ENCODE peak calls at places on chromosomes 1 and 21, in six cellular contexts. I is adrenal gland, Z is body of pancreas, H is prostate gland, U is DND-41, S is sigmoid colon. V is an unnamed sample. For H3K4me1, the result is how much of the 10 kb centered on the place peaks cover.

GRCh38 chr1:158028956-158029355 is 35.5 kb downstream of the KIRREL1 start:
- DNase-seq in I (no peak), Z (no peak), H (peak), U (no peak), S (no peak), V (no peak)

GRCh38 chr1:162343472-162343871 is 33.2 kb downstream of the SPATA46 start:
- DNase-seq in I (no peak), Z (no peak), H (no peak), U (no peak), S (no peak), V (no peak)

GRCh38 chr1:157505481-157506272 is 46.6 kb downstream of the FCRL5 start:
- DNase-seq in I (peak), Z (peak), H (peak), U (peak), S (no peak), V (peak)

GRCh38 chr1:16378443-16378842 is 11.4 kb downstream of the SZRD1 start:
- DNase-seq in I (no peak), Z (no peak), H (no peak), U (no peak), S (no peak), V (no peak)

GRCh38 chr21:30430170-30430655 is at the start of gene KRTAP13-4:
- DNase-seq in I (no peak), Z (no peak), H (no peak), U (no peak), S (no peak), V (no peak)

GRCh38 chr1:206784471-206784903 is 12.2 kb upstream of the IL10 start:
- DNase-seq in I (no peak), Z (no peak), H (no peak), U (no peak), S (no peak), V (peak)

GRCh38 chr1:166948856-166949350 is 26.4 kb downstream of the ILDR2 start:
- DNase-seq in I (no peak), Z (no peak), H (no peak), U (no peak), S (no peak), V (no peak)

GRCh38 chr1:5915587-5916571 is 76.3 kb downstream of the NPHP4 start:
- DNase-seq in I (peak), Z (peak), H (no peak), U (no peak), S (no peak), V (peak)

GRCh38 chr1:84505167-84506001 is 802 bp upstream of the SPATA1 start:
- DNase-seq in I (peak), Z (peak), H (peak), U (no peak), S (peak), V (no peak)

GRCh38 chr21:32278068-32278467 is 781 bp downstream of the MIS18A start:
- DNase-seq in I (no peak), Z (no peak), H (no peak), U (peak), S (no peak), V (no peak)

GRCh38 chr1:209761021-209761635 is 5.3 kb downstream of the TRAF3IP3 start:
- DNase-seq in I (no peak), Z (no peak), H (no peak), U (no peak), S (no peak), V (no peak)

GRCh38 chr1:100132566-100133477 is at the start of the genes SASS6 and TRMT13:
- DNase-seq in I (peak), Z (peak), H (peak), U (peak), S (peak), V (peak)

GRCh38 chr1:8026153-8026975 is at the start of gene ERRFI1:
- DNase-seq in I (peak), Z (peak), H (peak), U (no peak), S (peak), V (peak)

GRCh38 chr1:19734472-19734999 is 65.2 kb downstream of the TMCO4 start:
- DNase-seq in I (no peak), Z (no peak), H (no peak), U (no peak), S (peak), V (no peak)

GRCh38 chr21:21156919-21157318 is 158.7 kb downstream of the NCAM2 start:
- DNase-seq in I (no peak), Z (no peak), H (no peak), U (no peak), S (no peak), V (no peak)

GRCh38 chr1:203089001-203089650 is 3.3 kb upstream of the MYOG start:
- DNase-seq in I (no peak), Z (no peak), H (no peak), U (no peak), S (no peak), V (no peak)

GRCh38 chr1:198121058-198121829 is 35.6 kb upstream of the NEK7 start:
- DNase-seq in I (no peak), Z (no peak), H (no peak), U (no peak), S (no peak), V (no peak)

GRCh38 chr1:198118136-198118535 is 38.7 kb upstream of the NEK7 start:
- DNase-seq in I (peak), Z (peak), H (no peak), U (no peak), S (peak), V (no peak)

GRCh38 chr1:198116469-198116868 is 40.3 kb upstream of the NEK7 start:
- DNase-seq in I (no peak), Z (no peak), H (no peak), U (no peak), S (no peak), V (no peak)

GRCh38 chr1:198113302-198113701 is 43.5 kb upstream of the NEK7 start:
- DNase-seq in I (no peak), Z (no peak), H (no peak), U (no peak), S (no peak), V (no peak)

DNA sequence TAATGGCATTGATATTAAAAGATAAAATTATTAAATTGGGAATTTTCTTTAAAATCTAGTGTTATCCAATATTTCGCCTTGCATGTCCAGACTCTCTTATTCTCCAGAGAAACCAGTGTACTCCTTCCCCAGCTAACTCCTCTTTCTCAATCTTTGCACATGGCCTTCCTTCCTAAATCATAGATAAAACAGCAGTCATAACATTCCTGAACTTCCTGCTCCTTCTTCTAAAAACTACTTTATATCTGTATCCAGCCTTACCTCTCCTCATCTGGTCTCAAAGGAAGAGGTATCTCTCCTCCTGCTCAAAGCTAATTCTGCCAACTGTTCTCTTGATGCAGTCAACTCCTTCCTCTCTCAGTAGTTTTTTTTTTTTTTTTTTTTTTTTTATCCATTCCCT is 39.5 kb upstream of the NEK7 start:
- DNase-seq in I (no peak), Z (no peak), H (no peak), U (no peak), S (no peak), V (no peak)
- H3K4me1 ChIP-seq in I (under half), Z (under half), H (under half), U (under half), S (under half), V (under half)

GRCh38 chr1:3454811-3455618 is 550 bp downstream of the ARHGEF16 start:
- DNase-seq in I (peak), Z (peak), H (no peak), U (peak), S (no peak), V (no peak)

GRCh38 chr1:3456449-3456963 is 2.0 kb downstream of the ARHGEF16 start:
- DNase-seq in I (no peak), Z (no peak), H (no peak), U (no peak), S (no peak), V (no peak)

GRCh38 chr1:3453891-3454810 is at the start of gene ARHGEF16:
- DNase-seq in I (peak), Z (peak), H (peak), U (no peak), S (no peak), V (peak)

GRCh38 chr1:3456964-3457909 is 2.8 kb downstream of the ARHGEF16 start:
- DNase-seq in I (no peak), Z (no peak), H (no peak), U (no peak), S (no peak), V (no peak)

DNA sequence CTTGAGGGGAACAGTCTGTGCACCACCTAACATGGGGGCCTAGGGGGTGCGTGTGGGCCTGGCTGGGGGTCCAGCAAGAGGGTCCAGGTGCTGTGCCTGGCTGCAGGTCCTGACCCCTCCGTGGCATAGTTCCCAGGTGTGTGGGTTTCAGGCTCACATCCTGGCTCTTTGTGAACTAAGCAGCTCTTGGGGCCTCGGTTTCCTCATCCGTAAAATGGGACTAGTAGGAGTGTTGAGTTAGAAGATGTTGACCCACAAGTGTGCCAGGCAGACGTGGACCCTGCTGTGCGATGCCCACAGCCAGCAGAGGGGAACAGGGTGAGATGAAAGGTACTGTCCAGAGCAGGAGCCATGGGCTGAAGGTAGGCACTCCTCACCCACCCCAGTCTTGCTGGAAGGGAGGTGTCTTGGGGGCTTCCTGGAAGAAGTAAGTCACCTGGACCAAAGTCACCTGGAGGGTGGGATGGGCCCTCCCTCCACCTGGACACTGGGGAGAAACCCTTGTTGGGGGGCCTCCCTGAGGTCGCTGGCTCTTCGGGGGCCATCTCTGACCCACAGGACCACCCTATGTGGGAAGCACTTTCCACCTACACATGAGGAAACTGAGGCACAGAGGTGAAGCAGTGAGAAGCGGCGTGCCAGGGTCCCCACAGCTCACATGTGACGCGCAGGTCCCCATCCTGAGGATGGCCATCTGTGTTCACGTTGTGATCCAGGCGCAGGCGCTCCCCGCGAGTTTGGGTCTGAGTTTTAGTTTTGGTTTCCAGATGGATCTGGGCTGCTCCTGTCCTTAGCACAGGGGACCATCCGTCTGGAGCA is 1.4 kb downstream of the ARHGEF16 start:
- DNase-seq in I (no peak), Z (no peak), H (no peak), U (no peak), S (no peak), V (no peak)
- H3K27ac ChIP-seq in I (no peak), Z (peak), H (no peak), U (no peak), S (no peak), V (peak)

DNA sequence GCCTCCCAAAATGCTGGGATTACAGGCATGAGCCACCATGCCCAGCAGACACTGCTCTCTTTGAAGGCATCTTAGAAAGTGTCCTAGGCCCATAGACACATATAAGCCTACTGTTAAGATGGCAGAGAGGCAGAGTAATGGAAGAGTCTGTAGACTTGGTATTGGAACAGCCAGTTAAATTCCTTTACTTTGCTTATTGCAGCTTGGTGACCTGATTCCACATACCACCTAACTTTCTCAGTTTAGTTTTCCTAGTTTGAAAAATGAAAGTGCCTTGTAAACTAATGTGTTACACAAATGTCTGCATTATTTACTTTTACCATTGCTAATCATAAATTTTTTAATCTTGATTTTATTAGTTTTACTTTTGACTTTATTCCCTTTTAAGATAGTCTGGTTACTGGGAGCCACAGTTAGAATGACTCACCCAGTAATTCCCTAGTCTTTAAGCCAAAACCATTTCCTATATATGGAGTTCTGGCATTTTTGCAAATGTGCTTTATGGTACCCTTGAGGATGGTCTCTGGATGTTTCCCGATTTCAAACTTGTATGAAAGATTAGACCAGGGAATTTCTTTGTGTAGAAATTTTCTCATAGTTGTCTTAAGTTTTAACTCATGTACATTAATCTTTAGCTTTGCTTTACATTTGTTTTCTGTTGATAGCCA is 6.4 kb downstream of the SMAP2 start:
- DNase-seq in I (no peak), Z (no peak), H (no peak), U (no peak), S (no peak), V (no peak)
- H3K4me1 ChIP-seq in I (half or more), Z (half or more), H (under half), U (under half), S (under half), V (under half)

GRCh38 chr1:193416226-193416625 is 229.8 kb upstream of the B3GALT2 start:
- DNase-seq in I (no peak), Z (no peak), H (no peak), U (no peak), S (no peak), V (no peak)

GRCh38 chr1:193417420-193417819 is 231.0 kb upstream of the B3GALT2 start:
- DNase-seq in I (peak), Z (no peak), H (no peak), U (no peak), S (no peak), V (no peak)

GRCh38 chr1:193417945-193418744 is 231.7 kb upstream of the B3GALT2 start:
- DNase-seq in I (no peak), Z (no peak), H (no peak), U (peak), S (no peak), V (no peak)

GRCh38 chr1:193421487-193421886 is 235.1 kb upstream of the B3GALT2 start:
- DNase-seq in I (no peak), Z (no peak), H (no peak), U (no peak), S (no peak), V (no peak)

GRCh38 chr1:193418745-193419058 is 232.3 kb upstream of the B3GALT2 start:
- DNase-seq in I (no peak), Z (no peak), H (no peak), U (no peak), S (no peak), V (no peak)
- H3K27ac ChIP-seq in I (peak), Z (peak), H (no peak), U (peak), S (peak), V (no peak)